ENCODE peak calls at places on chromosomes 4 and X, in five cellular contexts. S is progenitor cell of endocrine pancreas, F is GM13976, Z is Peyer's patch, N is mammary epithelial cell. H is an unnamed sample.

GRCh38 chrX:39839371-39839770 is 258.4 kb downstream of the BCOR start:
- DNase-seq in S (no peak), F (no peak), Z (no peak), N (no peak), H (no peak)

GRCh38 chr4:11954093-11954492 is 525.4 kb upstream of the HS3ST1 start:
- DNase-seq in S (no peak), F (no peak), Z (no peak), N (peak; percentile 8), H (no peak)

GRCh38 chrX:68273887-68274286 is 159.4 kb downstream of the OPHN1 start:
- DNase-seq in S (no peak), F (no peak), Z (no peak), N (no peak), H (no peak)

GRCh38 chr4:185889566-185889965 is 77.6 kb upstream of the SORBS2 start:
- DNase-seq in S (no peak), F (no peak), Z (no peak), N (no peak), H (no peak)

GRCh38 chr4:48854395-48854683 is 23.5 kb downstream of the OCIAD1 start:
- DNase-seq in S (no peak), F (no peak), Z (no peak), N (no peak), H (no peak)

GRCh38 chrX:40542972-40543371 is 37.8 kb upstream of the ATP6AP2 start:
- DNase-seq in S (no peak), F (no peak), Z (no peak), N (no peak), H (no peak)

GRCh38 chr4:109648266-109648996 is 54.8 kb downstream of the CASP6 start:
- DNase-seq in S (no peak), F (peak; percentile 32), Z (no peak), N (no peak), H (no peak)

GRCh38 chrX:38275615-38276014 is 51.7 kb downstream of the RPGR start:
- DNase-seq in S (no peak), F (no peak), Z (no peak), N (peak; percentile 79), H (peak; percentile 66)

GRCh38 chr4:125096662-125097061 is 218.1 kb upstream of the FAT4 start:
- DNase-seq in S (no peak), F (no peak), Z (no peak), N (no peak), H (no peak)

GRCh38 chrX:20481632-20482031 is 214.9 kb upstream of the RPS6KA3 start:
- DNase-seq in S (no peak), F (no peak), Z (no peak), N (no peak), H (no peak)

GRCh38 chr4:7324651-7325121 is 110.0 kb downstream of the PSAPL1 start:
- DNase-seq in S (no peak), F (no peak), Z (no peak), N (no peak), H (no peak)

GRCh38 chr4:7134737-7135388 is 57.5 kb upstream of the SORCS2 start:
- DNase-seq in S (no peak), F (no peak), Z (no peak), N (peak; percentile 19), H (peak; percentile 82)

GRCh38 chr4:91837608-91838029 is 466.1 kb upstream of the GRID2 start:
- DNase-seq in S (no peak), F (no peak), Z (no peak), N (peak; percentile 69), H (no peak)

GRCh38 chr4:10866691-10867090 is 182.1 kb upstream of the CLNK start:
- DNase-seq in S (no peak), F (no peak), Z (no peak), N (no peak), H (no peak)

GRCh38 chr4:94642561-94642866 is 115.2 kb upstream of the BMPR1B start:
- DNase-seq in S (no peak), F (no peak), Z (no peak), N (no peak), H (no peak)

GRCh38 chrX:74119016-74119910 is 184.7 kb upstream of the ZCCHC13 start:
- DNase-seq in S (no peak), F (no peak), Z (no peak), N (peak; percentile 53), H (no peak)

GRCh38 chr4:2829321-2829932 is 14.2 kb upstream of the ADD1 start:
- DNase-seq in S (no peak), F (no peak), Z (no peak), N (no peak), H (no peak)

GRCh38 chr4:83581411-83582288 is 45.7 kb downstream of the GPAT3 start:
- DNase-seq in S (no peak), F (no peak), Z (no peak), N (no peak), H (no peak)

GRCh38 chr4:84681488-84682274 is 98.8 kb downstream of the CDS1 start:
- DNase-seq in S (no peak), F (no peak), Z (peak; percentile 55), N (peak; percentile 58), H (peak; percentile 43)

GRCh38 chr4:111854494-111855087 is 290.7 kb upstream of the FAM241A start:
- DNase-seq in S (peak; percentile 14), F (no peak), Z (no peak), N (peak; percentile 16), H (peak; percentile 15)

GRCh38 chrX:142994988-142995387 is 30.7 kb upstream of the SPANXN4 start:
- DNase-seq in S (no peak), F (no peak), Z (no peak), N (no peak), H (no peak)

GRCh38 chr4:140330311-140330900 is 43.0 kb upstream of the SCOC start:
- DNase-seq in S (no peak), F (no peak), Z (no peak), N (peak; percentile 17), H (no peak)

GRCh38 chr4:140331245-140331644 is 42.2 kb upstream of the SCOC start:
- DNase-seq in S (no peak), F (no peak), Z (no peak), N (no peak), H (no peak)

GRCh38 chr4:140326395-140326993 is 47.0 kb upstream of the SCOC start:
- DNase-seq in S (no peak), F (no peak), Z (no peak), N (peak; percentile 22), H (no peak)
- TF ChIP-seq CTCF in S (peak; percentile 66), F (peak; percentile 24), Z (no peak), N (peak; percentile 86), H (peak; percentile 83)

DNA sequence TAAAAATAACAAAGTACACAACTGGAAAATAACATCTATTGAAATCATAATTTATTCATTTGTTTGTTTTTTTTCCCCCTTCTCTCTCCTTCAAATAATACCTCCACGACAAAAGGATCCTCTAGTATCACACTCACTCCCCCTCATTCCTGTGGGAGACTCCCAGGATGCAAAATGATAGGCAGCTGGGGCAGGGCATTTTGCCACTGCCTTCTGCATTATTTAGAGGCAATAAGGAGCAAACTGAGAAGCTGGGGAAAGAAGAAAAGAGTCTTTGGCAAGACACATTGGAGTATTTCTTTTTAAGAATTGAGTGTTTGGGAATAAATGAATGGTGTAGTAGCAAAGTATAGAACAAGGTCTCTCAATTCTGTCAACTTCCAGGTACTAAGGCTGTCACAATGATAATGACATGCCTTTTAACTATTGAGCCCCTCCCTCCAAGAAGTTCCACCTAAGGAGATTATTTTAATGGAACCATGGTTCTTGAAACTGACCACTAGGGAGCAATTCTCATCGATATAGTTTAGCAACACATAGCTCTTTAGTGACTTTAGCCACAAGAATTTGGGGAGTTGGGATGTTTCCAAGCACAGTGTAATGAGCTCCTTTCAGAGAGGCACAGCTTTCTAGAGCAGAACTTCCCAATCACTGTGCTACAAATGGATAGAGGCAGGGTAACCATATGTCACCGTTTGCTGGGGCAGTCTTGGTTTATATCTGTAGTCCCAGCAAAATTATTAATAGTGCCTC is 303.3 kb downstream of the FRMPD4 start:
- DNase-seq in S (no peak), F (no peak), Z (no peak), N (peak; percentile 80), H (peak; percentile 44)
- TF ChIP-seq CTCF in S (no peak), F (no peak), Z (no peak), N (peak; percentile 32), H (peak; percentile 37)

GRCh38 chr4:108126806-108127205 is 41.9 kb downstream of the LEF1 start:
- DNase-seq in S (no peak), F (no peak), Z (no peak), N (no peak), H (no peak)

GRCh38 chr4:108135549-108136209 is 33.1 kb downstream of the LEF1 start:
- DNase-seq in S (no peak), F (no peak), Z (no peak), N (peak; percentile 63), H (no peak)

GRCh38 chr4:108129226-108129625 is 39.5 kb downstream of the LEF1 start:
- DNase-seq in S (no peak), F (no peak), Z (no peak), N (no peak), H (no peak)

GRCh38 chr4:108130955-108131354 is 37.8 kb downstream of the LEF1 start:
- DNase-seq in S (no peak), F (no peak), Z (no peak), N (no peak), H (no peak)
- TF ChIP-seq CTCF in S (no peak), F (no peak), Z (no peak), N (no peak), H (no peak)

GRCh38 chrX:36961590-36961989 is 46.6 kb upstream of the FAM47C start:
- DNase-seq in S (no peak), F (no peak), Z (no peak), N (no peak), H (no peak)
- TF ChIP-seq CTCF in S (peak; percentile 40), F (no peak), Z (no peak), N (no peak), H (no peak)

GRCh38 chrX:29617725-29618124 is 597.6 kb upstream of the MAGEB2 start:
- DNase-seq in S (no peak), F (no peak), Z (no peak), N (no peak), H (no peak)
- TF ChIP-seq CTCF in S (no peak), F (no peak), Z (no peak), N (peak; percentile 37), H (peak; percentile 2)

GRCh38 chr4:151418856-151419255 is 9.9 kb downstream of the FHIP1A start:
- DNase-seq in S (no peak), F (no peak), Z (no peak), N (peak; percentile 55), H (no peak)

GRCh38 chr4:151422862-151423261 is 13.9 kb downstream of the FHIP1A start:
- DNase-seq in S (no peak), F (no peak), Z (no peak), N (no peak), H (no peak)

GRCh38 chr4:151417766-151418376 is 8.9 kb downstream of the FHIP1A start:
- DNase-seq in S (no peak), F (no peak), Z (no peak), N (peak; percentile 61), H (no peak)

GRCh38 chr4:151418385-151418784 is 9.4 kb downstream of the FHIP1A start:
- DNase-seq in S (no peak), F (no peak), Z (no peak), N (peak; percentile 93), H (peak; percentile 52)

GRCh38 chr4:151420408-151420807 is 11.4 kb downstream of the FHIP1A start:
- DNase-seq in S (no peak), F (no peak), Z (no peak), N (no peak), H (no peak)
- TF ChIP-seq CTCF in S (no peak), F (no peak), Z (no peak), N (no peak), H (no peak)

H was measured in BJ.